ENCODE peak calls at places on chromosomes 4 and X, in six cellular contexts. One of them, this sample, is unnamed.

GRCh38 chr4:4512282-4512681 is 29.6 kb downstream of the STX18 start:
- DNase-seq in lower leg skin: no peak
- DNase-seq in activated T-cell treated with anti-CD3 and anti-CD28 coated beads, Interleukin-2, amount 50 U/mL, for 1 hour: no peak
- DNase-seq in activated gamma-delta T cell treated with Interleukin-2 at 50 U/mL for 16 hours: no peak
- DNase-seq in amniotic epithelial cell: no peak
- DNase-seq in NCI-H2029: no peak
- DNase-seq in this sample: no peak

GRCh38 chrX:14357314-14357713 is 172.0 kb upstream of the GLRA2 start:
- DNase-seq in lower leg skin: no peak
- DNase-seq in activated T-cell treated with anti-CD3 and anti-CD28 coated beads, Interleukin-2, amount 50 U/mL, for 1 hour: no peak
- DNase-seq in activated gamma-delta T cell treated with Interleukin-2 at 50 U/mL for 16 hours: no peak
- DNase-seq in amniotic epithelial cell: no peak
- DNase-seq in NCI-H2029: no peak
- DNase-seq in this sample: no peak

GRCh38 chr4:36281384-36282106 is at the start of gene DTHD1:
- DNase-seq in lower leg skin: no peak
- DNase-seq in activated T-cell treated with anti-CD3 and anti-CD28 coated beads, Interleukin-2, amount 50 U/mL, for 1 hour: no peak
- DNase-seq in activated gamma-delta T cell treated with Interleukin-2 at 50 U/mL for 16 hours: no peak
- DNase-seq in amniotic epithelial cell: no peak
- DNase-seq in NCI-H2029: no peak
- DNase-seq in this sample: peak; percentile 51

GRCh38 chr4:41160856-41161255 is 53.5 kb downstream of the APBB2 start:
- DNase-seq in lower leg skin: no peak
- DNase-seq in activated T-cell treated with anti-CD3 and anti-CD28 coated beads, Interleukin-2, amount 50 U/mL, for 1 hour: no peak
- DNase-seq in activated gamma-delta T cell treated with Interleukin-2 at 50 U/mL for 16 hours: no peak
- DNase-seq in amniotic epithelial cell: peak; percentile 75
- DNase-seq in NCI-H2029: no peak
- DNase-seq in this sample: no peak

GRCh38 chr4:56197387-56197786 is 189.9 kb downstream of the AASDH start:
- DNase-seq in lower leg skin: no peak
- DNase-seq in activated T-cell treated with anti-CD3 and anti-CD28 coated beads, Interleukin-2, amount 50 U/mL, for 1 hour: no peak
- DNase-seq in activated gamma-delta T cell treated with Interleukin-2 at 50 U/mL for 16 hours: no peak
- DNase-seq in amniotic epithelial cell: peak; percentile 3
- DNase-seq in NCI-H2029: no peak
- DNase-seq in this sample: peak; percentile 55

GRCh38 chr4:70496231-70496630 is 22.1 kb upstream of the AMTN start:
- DNase-seq in lower leg skin: no peak
- DNase-seq in activated T-cell treated with anti-CD3 and anti-CD28 coated beads, Interleukin-2, amount 50 U/mL, for 1 hour: no peak
- DNase-seq in activated gamma-delta T cell treated with Interleukin-2 at 50 U/mL for 16 hours: no peak
- DNase-seq in amniotic epithelial cell: no peak
- DNase-seq in NCI-H2029: no peak
- DNase-seq in this sample: no peak

GRCh38 chr4:86981789-86982188 is 47.0 kb downstream of the AFF1 start:
- DNase-seq in lower leg skin: no peak
- DNase-seq in activated T-cell treated with anti-CD3 and anti-CD28 coated beads, Interleukin-2, amount 50 U/mL, for 1 hour: no peak
- DNase-seq in activated gamma-delta T cell treated with Interleukin-2 at 50 U/mL for 16 hours: no peak
- DNase-seq in amniotic epithelial cell: no peak
- DNase-seq in NCI-H2029: no peak
- DNase-seq in this sample: no peak

GRCh38 chr4:183220246-183220645 is 99.8 kb downstream of the CLDN22 start:
- DNase-seq in lower leg skin: no peak
- DNase-seq in activated T-cell treated with anti-CD3 and anti-CD28 coated beads, Interleukin-2, amount 50 U/mL, for 1 hour: no peak
- DNase-seq in activated gamma-delta T cell treated with Interleukin-2 at 50 U/mL for 16 hours: no peak
- DNase-seq in amniotic epithelial cell: no peak
- DNase-seq in NCI-H2029: no peak
- DNase-seq in this sample: no peak

GRCh38 chr4:140186651-140187315 is 32.8 kb upstream of the MAML3 start:
- DNase-seq in lower leg skin: no peak
- DNase-seq in activated T-cell treated with anti-CD3 and anti-CD28 coated beads, Interleukin-2, amount 50 U/mL, for 1 hour: no peak
- DNase-seq in activated gamma-delta T cell treated with Interleukin-2 at 50 U/mL for 16 hours: no peak
- DNase-seq in amniotic epithelial cell: peak; percentile 80
- DNase-seq in NCI-H2029: no peak
- DNase-seq in this sample: peak; percentile 67

GRCh38 chrX:115233497-115234219 is at the start of gene LRCH2:
- DNase-seq in lower leg skin: peak; percentile 86
- DNase-seq in activated T-cell treated with anti-CD3 and anti-CD28 coated beads, Interleukin-2, amount 50 U/mL, for 1 hour: no peak
- DNase-seq in activated gamma-delta T cell treated with Interleukin-2 at 50 U/mL for 16 hours: no peak
- DNase-seq in amniotic epithelial cell: peak; percentile 14
- DNase-seq in NCI-H2029: no peak
- DNase-seq in this sample: no peak